ENCODE peak calls at places on chromosomes 5 and 9, in five cellular contexts. D, V, I, E and C are unnamed samples.
A peak's percentile ranks its signal among the peaks of the same experiment; 100 is the strongest.

GRCh38 chr9:25322138-25322537 is 356.1 kb downstream of the TUSC1 start:
- DNase-seq in D (no peak), V (no peak), I (no peak), E (no peak), C (no peak)

GRCh38 chr5:87909382-87909781 is 359.3 kb downstream of the TMEM161B start:
- DNase-seq in D (no peak), V (no peak), I (peak; percentile 3), E (no peak), C (no peak)

GRCh38 chr5:161547573-161548471 is 1.3 kb upstream of the GABRB2 start:
- DNase-seq in D (peak; percentile 65), V (no peak), I (peak; percentile 80), E (peak; percentile 34), C (no peak)

GRCh38 chr5:90626493-90626892 is 67.9 kb downstream of the ADGRV1 start:
- DNase-seq in D (no peak), V (no peak), I (no peak), E (no peak), C (no peak)

GRCh38 chr9:86859966-86860365 is 87.3 kb downstream of the GAS1 start:
- DNase-seq in D (no peak), V (no peak), I (no peak), E (no peak), C (no peak)

GRCh38 chr5:170333161-170333909 is 35.8 kb upstream of the LCP2 start:
- DNase-seq in D (peak; percentile 50), V (peak; percentile 47), I (no peak), E (no peak), C (no peak)

GRCh38 chr9:137694962-137695875 is 76.4 kb downstream of the EHMT1 start:
- DNase-seq in D (peak; percentile 84), V (no peak), I (peak; percentile 71), E (no peak), C (peak; percentile 46)

GRCh38 chr5:180090769-180091546 is 19.4 kb upstream of the RNF130 start:
- DNase-seq in D (peak; percentile 68), V (no peak), I (peak; percentile 84), E (no peak), C (peak; percentile 35)

GRCh38 chr9:137665697-137666504 is 47.1 kb downstream of the EHMT1 start:
- DNase-seq in D (peak; percentile 82), V (no peak), I (no peak), E (no peak), C (no peak)

GRCh38 chr9:133252301-133252776 is 22.7 kb downstream of the ABO start:
- DNase-seq in D (no peak), V (no peak), I (peak; percentile 34), E (no peak), C (no peak)

GRCh38 chr9:29668732-29669131 is 2095.5 kb upstream of the C9orf72 start:
- DNase-seq in D (no peak), V (no peak), I (no peak), E (no peak), C (no peak)

GRCh38 chr9:129685220-129685932 is 19.9 kb downstream of the PRRX2 start:
- DNase-seq in D (no peak), V (no peak), I (peak; percentile 53), E (no peak), C (peak; percentile 89)

GRCh38 chr5:166961028-166961427 is 1330.4 kb upstream of the WWC1 start:
- DNase-seq in D (no peak), V (no peak), I (peak; percentile 43), E (no peak), C (peak; percentile 0)

GRCh38 chr5:149450199-149450598 is 71.1 kb upstream of the IL17B start:
- DNase-seq in D (no peak), V (no peak), I (no peak), E (no peak), C (peak; percentile 51)

GRCh38 chr5:10348258-10348657 is 5.2 kb upstream of the MARCHF6 start:
- DNase-seq in D (no peak), V (no peak), I (no peak), E (no peak), C (no peak)

GRCh38 chr5:169398515-169398914 is 97.6 kb upstream of the SLIT3 start:
- DNase-seq in D (no peak), V (no peak), I (no peak), E (no peak), C (no peak)

GRCh38 chr5:41908374-41909079 is 4.4 kb downstream of the RIMOC1 start:
- DNase-seq in D (no peak), V (no peak), I (no peak), E (no peak), C (peak; percentile 44)

GRCh38 chr9:69013404-69013727 is 547 bp downstream of the PRKACG start:
- DNase-seq in D (no peak), V (no peak), I (no peak), E (no peak), C (no peak)

GRCh38 chr5:178208540-178209227 is 4.4 kb downstream of the HNRNPAB start:
- DNase-seq in D (no peak), V (no peak), I (peak; percentile 40), E (no peak), C (peak; percentile 50)